ENCODE peak calls at places on chromosome 2, in eight cellular contexts. H, Y, J, M, F, A, S and B are unnamed samples.

GRCh38 chr2:219026946-219027345 is 14.4 kb downstream of the CFAP65 start:
- DNase-seq in Y (no peak), F (no peak), A (no peak), H (no peak), S (no peak), M (peak; percentile 32), J (no peak), B (no peak)

GRCh38 chr2:238439093-238439849 is 12.5 kb downstream of the ASB1 start:
- DNase-seq in S (peak; percentile 48), Y (no peak), M (peak; percentile 86), H (no peak), J (no peak), F (no peak), A (no peak), B (no peak)

GRCh38 chr2:239160226-239161143 is 240.3 kb downstream of the HDAC4 start:
- DNase-seq in A (peak; percentile 27), Y (no peak), M (peak; percentile 50), F (no peak), H (peak; percentile 51), S (peak; percentile 41), J (peak; percentile 28), B (peak; percentile 4)

GRCh38 chr2:17756629-17757028 is 2.7 kb downstream of the GEN1 start:
- DNase-seq in J (no peak), A (no peak), S (no peak), F (no peak), H (no peak), M (no peak), Y (no peak), B (no peak)

GRCh38 chr2:38554973-38555595 is 47.6 kb downstream of the HNRNPLL start:
- DNase-seq in F (no peak), A (no peak), H (no peak), M (no peak), S (no peak), J (no peak), Y (no peak), B (no peak)

GRCh38 chr2:175233135-175233719 is 51.7 kb upstream of the ATP5MC3 start:
- DNase-seq in S (no peak), F (no peak), Y (no peak), H (no peak), A (no peak), J (no peak), M (no peak), B (no peak)

GRCh38 chr2:157903626-157904025 is 27.5 kb upstream of the ACVR1 start:
- DNase-seq in A (no peak), H (no peak), F (no peak), S (no peak), M (no peak), J (no peak), Y (no peak), B (no peak)

GRCh38 chr2:35688298-35688697 is 667.3 kb upstream of the CRIM1 start:
- DNase-seq in M (no peak), S (no peak), A (no peak), Y (no peak), F (no peak), J (no peak), H (no peak), B (no peak)

GRCh38 chr2:10911291-10912075 is at the start of gene KCNF1:
- DNase-seq in S (no peak), F (no peak), H (peak; percentile 57), A (no peak), J (peak; percentile 92), M (peak; percentile 72), Y (no peak), B (peak; percentile 55)

GRCh38 chr2:236740506-236740905 is 170.9 kb downstream of the ACKR3 start:
- DNase-seq in M (no peak), J (no peak), F (no peak), A (no peak), Y (no peak), H (no peak), S (peak; percentile 35), B (no peak)

GRCh38 chr2:160715428-160715827 is 221.8 kb upstream of the RBMS1 start:
- DNase-seq in H (no peak), J (no peak), S (no peak), F (no peak), Y (no peak), A (no peak), M (no peak), B (no peak)

GRCh38 chr2:61750624-61751023 is 103.2 kb downstream of the FAM161A start:
- DNase-seq in H (no peak), A (no peak), S (no peak), F (no peak), M (no peak), J (no peak), Y (no peak), B (no peak)

GRCh38 chr2:170582747-170583463 is 132.2 kb upstream of the SP5 start:
- DNase-seq in F (no peak), A (no peak), H (no peak), Y (no peak), J (peak; percentile 62), S (no peak), M (no peak), B (no peak)

GRCh38 chr2:119741868-119742267 is 17.9 kb upstream of the PTPN4 start:
- DNase-seq in F (no peak), A (no peak), H (no peak), M (no peak), S (no peak), J (no peak), Y (no peak), B (no peak)

GRCh38 chr2:240959214-240959940 is 39.0 kb upstream of the SNED1 start:
- DNase-seq in S (peak; percentile 43), H (no peak), Y (no peak), J (peak; percentile 43), F (no peak), A (no peak), M (peak; percentile 70), B (no peak)

GRCh38 chr2:3291750-3292149 is 85.9 kb downstream of the EIPR1 start:
- DNase-seq in A (no peak), Y (no peak), J (no peak), H (peak; percentile 45), S (peak; percentile 36), M (no peak), F (no peak), B (no peak)

GRCh38 chr2:3292416-3292815 is 85.2 kb downstream of the EIPR1 start:
- DNase-seq in H (peak; percentile 25), Y (no peak), S (peak; percentile 39), A (no peak), M (no peak), F (no peak), J (no peak), B (no peak)

GRCh38 chr2:3293221-3293620 is 84.4 kb downstream of the EIPR1 start:
- DNase-seq in Y (no peak), J (no peak), S (peak; percentile 38), H (peak; percentile 32), M (no peak), A (no peak), F (no peak), B (no peak)

GRCh38 chr2:3296182-3296972 is 81.2 kb downstream of the EIPR1 start:
- DNase-seq in A (no peak), M (no peak), J (no peak), H (peak; percentile 21), Y (no peak), S (peak; percentile 35), F (no peak), B (no peak)

GRCh38 chr2:3294066-3294465 is 83.6 kb downstream of the EIPR1 start:
- DNase-seq in Y (no peak), S (peak; percentile 46), J (peak; percentile 13), A (no peak), F (no peak), M (no peak), H (no peak), B (no peak)
- H3K27ac ChIP-seq in Y (no peak overlapping the region), S (no peak overlapping the region), J (no peak overlapping the region), A (no peak overlapping the region), F (no peak overlapping the region), M (no peak overlapping the region), H (no peak overlapping the region), B (no peak overlapping the region)

GRCh38 chr2:213104903-213105202 is 46.6 kb downstream of the IKZF2 start:
- DNase-seq in F (no peak), H (no peak), Y (no peak), S (no peak), A (no peak), M (no peak), J (no peak), B (no peak)

GRCh38 chr2:213107728-213108127 is 43.7 kb downstream of the IKZF2 start:
- DNase-seq in Y (no peak), M (no peak), H (no peak), J (no peak), A (no peak), F (no peak), S (no peak), B (no peak)

GRCh38 chr2:213105212-213105611 is 46.2 kb downstream of the IKZF2 start:
- DNase-seq in Y (no peak), S (no peak), M (no peak), J (no peak), A (no peak), F (no peak), H (no peak), B (no peak)

GRCh38 chr2:213104089-213104902 is 47.1 kb downstream of the IKZF2 start:
- DNase-seq in F (no peak), Y (no peak), A (no peak), M (no peak), H (no peak), S (no peak), J (no peak), B (no peak)

DNA sequence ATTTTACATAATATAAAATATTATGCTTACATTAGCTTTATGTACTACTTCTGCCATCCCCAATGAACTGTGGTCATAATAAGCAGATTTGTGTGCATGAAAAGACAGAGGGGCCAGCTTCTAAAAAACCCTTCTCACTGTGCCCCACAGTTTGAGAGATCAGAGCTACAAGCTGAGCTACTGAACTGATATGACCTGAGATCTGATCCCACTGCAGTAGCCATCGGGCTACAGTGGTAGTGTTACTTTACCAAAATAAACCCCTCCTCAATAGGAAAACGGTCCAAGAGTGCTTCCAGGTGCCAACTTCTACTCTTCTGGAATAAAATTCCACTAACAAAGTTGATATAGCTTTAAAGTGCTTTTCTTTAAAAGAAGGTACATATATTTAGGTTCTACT is 43.1 kb downstream of the IKZF2 start:
- DNase-seq in S (no peak), J (no peak), A (no peak), H (no peak), Y (no peak), F (no peak), M (no peak), B (no peak)
- H3K4me1 ChIP-seq in S (no peaks in the 10 kb centered on the region), J (peaks cover 8% of the 10 kb centered on the region), A (peaks cover 7% of the 10 kb centered on the region), H (no peaks in the 10 kb centered on the region), Y (peaks cover 13% of the 10 kb centered on the region), F (peaks cover 1% of the 10 kb centered on the region), M (peaks cover 6% of the 10 kb centered on the region), B (peaks cover 8% of the 10 kb centered on the region)

GRCh38 chr2:183123117-183123958 is 905 bp upstream of the NUP35 start:
- DNase-seq in Y (no peak), M (no peak), A (no peak), S (no peak), F (no peak), H (no peak), J (no peak), B (peak; percentile 13)
- H3K4me3 ChIP-seq in Y (peak overlapping the region; percentile 88), M (peak overlapping the region; percentile 80), A (peak overlapping the region; percentile 71), S (peak overlapping the region; percentile 80), F (peak overlapping the region; percentile 87), H (peak overlapping the region; percentile 69), J (peak overlapping the region; percentile 100), B (peak overlapping the region; percentile 38)

GRCh38 chr2:140869107-140869506 is 1261.7 kb downstream of the LRP1B start:
- DNase-seq in F (no peak), A (no peak), Y (no peak), S (no peak), H (no peak), J (no peak), M (no peak), B (no peak)

GRCh38 chr2:140876015-140876414 is 1254.8 kb downstream of the LRP1B start:
- DNase-seq in J (no peak), F (no peak), S (no peak), Y (no peak), A (no peak), H (no peak), M (no peak), B (no peak)

GRCh38 chr2:140873915-140874531 is 1256.8 kb downstream of the LRP1B start:
- DNase-seq in H (no peak), Y (no peak), F (no peak), A (no peak), J (no peak), M (no peak), S (no peak), B (no peak)
- H3K27ac ChIP-seq in H (no peak overlapping the region), Y (no peak overlapping the region), F (no peak overlapping the region), A (no peak overlapping the region), J (no peak overlapping the region), M (no peak overlapping the region), S (no peak overlapping the region), B (no peak overlapping the region)